ENCODE peak calls at places on chromosomes 1 and 21, in ten cellular contexts. E is NCI-H2081; D is right cardiac atrium; M is NCI-H1417 treated with DMSO at 0.1 percent for 48 hours; Z is AG20443; C is CD4-positive, alpha-beta T cell; P is RPMI7951; H is activated T-cell treated with anti-CD3 and anti-CD28 coated beads, Interleukin-2, amount 50 U/mL, for 72 hours; J is dorsolateral prefrontal cortex; B is kidney. L is an unnamed sample.

GRCh38 chr1:228274452-228275153 is 66.8 kb downstream of the OBSCN start:
- DNase-seq in M (no peak), D (no peak), H (no peak), Z (no peak), B (no peak), P (no peak), J (no peak), C (no peak), E (no peak), L (no peak)

GRCh38 chr1:97243973-97244560 is 522.5 kb downstream of the PTBP2 start:
- DNase-seq in C (no peak), E (no peak), Z (no peak), H (no peak), J (no peak), D (no peak), P (peak), M (no peak), B (no peak), L (no peak)

GRCh38 chr1:228833911-228834631 is 98.8 kb downstream of the RHOU start:
- DNase-seq in C (no peak), B (no peak), Z (no peak), D (no peak), H (no peak), M (no peak), P (no peak), E (no peak), J (no peak), L (no peak)

GRCh38 chr1:54310439-54311328 is 95.5 kb downstream of the SSBP3 start:
- DNase-seq in E (peak), C (no peak), D (peak), J (no peak), M (no peak), H (peak), B (no peak), Z (peak), P (peak), L (peak)

GRCh38 chr1:54069792-54070548 is 16.6 kb downstream of the TCEANC2 start:
- DNase-seq in P (peak), M (peak), H (no peak), Z (peak), J (no peak), E (peak), C (no peak), D (peak), B (no peak), L (peak)

GRCh38 chr1:30102605-30103004 is 620.8 kb downstream of the MATN1 start:
- DNase-seq in Z (no peak), B (no peak), J (no peak), M (no peak), E (no peak), H (no peak), C (no peak), P (no peak), D (no peak), L (no peak)

GRCh38 chr1:41898191-41898713 is 20.5 kb downstream of the HIVEP3 start:
- DNase-seq in Z (no peak), H (peak), D (peak), E (no peak), J (no peak), P (peak), C (peak), M (no peak), B (no peak), L (peak)

GRCh38 chr21:46457801-46458314 is 833 bp upstream of the DIP2A start:
- DNase-seq in Z (peak), B (no peak), P (peak), D (peak), J (peak), C (peak), M (no peak), H (peak), E (no peak), L (peak)

GRCh38 chr21:30058928-30059327 is 107.7 kb downstream of the CLDN17 start:
- DNase-seq in D (no peak), B (no peak), Z (no peak), J (no peak), M (no peak), E (no peak), C (no peak), P (no peak), H (no peak), L (no peak)

GRCh38 chr1:230730979-230731378 is 16.2 kb upstream of the CAPN9 start:
- DNase-seq in E (no peak), C (no peak), J (no peak), Z (no peak), H (no peak), B (no peak), D (no peak), M (no peak), P (no peak), L (no peak)

GRCh38 chr1:216390956-216391355 is 32.3 kb downstream of the USH2A start:
- DNase-seq in C (no peak), J (no peak), B (no peak), M (no peak), E (no peak), D (no peak), H (no peak), Z (no peak), P (no peak), L (no peak)

GRCh38 chr1:118266436-118266835 is 81.4 kb upstream of the SPAG17 start:
- DNase-seq in Z (no peak), M (no peak), B (no peak), D (no peak), J (no peak), E (no peak), H (no peak), P (no peak), C (no peak), L (no peak)

GRCh38 chr1:47569681-47570470 is 132.0 kb downstream of the FOXD2 start:
- DNase-seq in M (no peak), B (no peak), P (peak), H (no peak), E (no peak), J (no peak), D (peak), Z (peak), C (no peak), L (peak)

GRCh38 chr1:109864063-109864822 is 46.4 kb upstream of the CSF1 start:
- DNase-seq in M (no peak), E (no peak), H (no peak), J (no peak), B (no peak), C (no peak), D (no peak), P (peak), Z (no peak), L (no peak)

GRCh38 chr1:167695756-167696561 is 25.8 kb upstream of the MPZL1 start:
- DNase-seq in H (no peak), M (no peak), P (no peak), C (no peak), D (no peak), B (no peak), E (no peak), Z (no peak), J (no peak), L (no peak)

GRCh38 chr1:101360506-101360905 is 123.7 kb downstream of the S1PR1 start:
- DNase-seq in J (no peak), C (no peak), P (no peak), H (no peak), E (no peak), B (no peak), Z (no peak), M (no peak), D (no peak), L (no peak)

GRCh38 chr1:55556378-55556777 is 341.2 kb upstream of the USP24 start:
- DNase-seq in B (no peak), D (no peak), Z (no peak), J (no peak), H (no peak), E (no peak), M (no peak), P (no peak), C (no peak), L (no peak)

GRCh38 chr1:226255380-226255779 is 31.9 kb downstream of the MIXL1 start:
- DNase-seq in B (no peak), E (no peak), D (no peak), J (no peak), P (no peak), H (no peak), Z (no peak), M (no peak), C (no peak), L (no peak)

GRCh38 chr21:31343680-31344480 is at the start of gene TIAM1:
- DNase-seq in M (no peak), Z (peak), B (no peak), D (peak), C (no peak), E (no peak), J (peak), P (peak), H (peak), L (no peak)

GRCh38 chr1:46396429-46397398 is 2.6 kb downstream of the FAAH start:
- DNase-seq in M (no peak), Z (peak), C (no peak), P (no peak), H (no peak), J (peak), E (peak), B (no peak), D (no peak), L (no peak)

GRCh38 chr1:39563669-39564068 is 12.9 kb downstream of the PABPC4 start:
- DNase-seq in Z (no peak), C (no peak), M (no peak), B (no peak), E (no peak), H (no peak), D (no peak), J (no peak), P (no peak), L (no peak)

GRCh38 chr21:42392731-42393442 is 3.0 kb downstream of the TMPRSS3 start:
- DNase-seq in D (no peak), M (no peak), E (no peak), H (peak), J (no peak), C (no peak), B (no peak), Z (no peak), P (no peak), L (no peak)

GRCh38 chr21:37869661-37870060 is 46.6 kb downstream of the KCNJ6 start:
- DNase-seq in C (no peak), J (no peak), M (no peak), P (no peak), B (no peak), H (no peak), D (no peak), Z (no peak), E (no peak), L (no peak)

GRCh38 chr1:45012639-45013278 is 705 bp downstream of the UROD start:
- DNase-seq in C (no peak), M (no peak), J (peak), H (peak), E (peak), B (peak), P (peak), D (peak), Z (peak), L (peak)

GRCh38 chr1:6183520-6183989 is 3.4 kb upstream of the CHD5 start:
- DNase-seq in D (no peak), E (peak), M (no peak), Z (peak), H (no peak), C (no peak), J (no peak), B (peak), P (no peak), L (no peak)

GRCh38 chr1:204320413-204320812 is 39.3 kb downstream of the PLEKHA6 start:
- DNase-seq in B (no peak), D (no peak), Z (peak), E (no peak), P (peak), J (no peak), C (no peak), H (peak), M (no peak), L (peak)

GRCh38 chr1:180311011-180311730 is 81.1 kb downstream of the LHX4 start:
- DNase-seq in Z (no peak), E (no peak), C (no peak), J (no peak), D (no peak), M (no peak), H (no peak), B (no peak), P (peak), L (peak)

GRCh38 chr1:11134352-11135266 is 34.9 kb upstream of the EXOSC10 start:
- DNase-seq in J (no peak), P (peak), H (no peak), B (no peak), E (no peak), D (peak), M (no peak), Z (no peak), C (no peak), L (peak)

GRCh38 chr1:181016563-181016962 is 6.1 kb downstream of the STX6 start:
- DNase-seq in Z (no peak), M (no peak), E (no peak), D (no peak), C (no peak), J (no peak), B (no peak), P (no peak), H (no peak), L (no peak)

GRCh38 chr1:167899253-167899681 is 14.7 kb downstream of the ADCY10 start:
- DNase-seq in B (no peak), D (peak), E (no peak), J (no peak), Z (peak), C (no peak), M (no peak), P (no peak), H (no peak), L (no peak)